ENCODE peak calls at places on chromosome 12, in four cellular contexts. One of them, this sample, is unnamed.

GRCh38 chr12:83826112-83826511 is 1086.5 kb downstream of the SLC6A15 start:
- DNase-seq in CD8-positive, alpha-beta memory T cell: no peak
- DNase-seq in left ventricle myocardium inferior: no peak
- DNase-seq in CD8-positive, alpha-beta T cell: no peak
- DNase-seq in this sample: peak

GRCh38 chr12:47207005-47207717 is 127.4 kb upstream of the AMIGO2 start:
- DNase-seq in CD8-positive, alpha-beta memory T cell: peak
- DNase-seq in left ventricle myocardium inferior: no peak
- DNase-seq in CD8-positive, alpha-beta T cell: peak
- DNase-seq in this sample: no peak

GRCh38 chr12:27772328-27773049 is 7.5 kb upstream of the KLHL42 start:
- DNase-seq in CD8-positive, alpha-beta memory T cell: no peak
- DNase-seq in left ventricle myocardium inferior: no peak
- DNase-seq in CD8-positive, alpha-beta T cell: no peak
- DNase-seq in this sample: no peak

GRCh38 chr12:2168808-2169207 is 116.0 kb downstream of the CACNA1C start:
- DNase-seq in CD8-positive, alpha-beta memory T cell: no peak
- DNase-seq in left ventricle myocardium inferior: no peak
- DNase-seq in CD8-positive, alpha-beta T cell: no peak
- DNase-seq in this sample: no peak

GRCh38 chr12:20127401-20127800 is 240.9 kb upstream of the PDE3A start:
- DNase-seq in CD8-positive, alpha-beta memory T cell: no peak
- DNase-seq in left ventricle myocardium inferior: no peak
- DNase-seq in CD8-positive, alpha-beta T cell: no peak
- DNase-seq in this sample: no peak

GRCh38 chr12:77153706-77154105 is 88.3 kb upstream of the E2F7 start:
- DNase-seq in CD8-positive, alpha-beta memory T cell: no peak
- DNase-seq in left ventricle myocardium inferior: no peak
- DNase-seq in CD8-positive, alpha-beta T cell: no peak
- DNase-seq in this sample: no peak

GRCh38 chr12:75977952-75978671 is 53.5 kb downstream of the PHLDA1 start:
- DNase-seq in CD8-positive, alpha-beta memory T cell: peak
- DNase-seq in left ventricle myocardium inferior: no peak
- DNase-seq in CD8-positive, alpha-beta T cell: peak
- DNase-seq in this sample: no peak

GRCh38 chr12:53949631-53950440 is 4.9 kb upstream of the HOXC12 start:
- DNase-seq in CD8-positive, alpha-beta memory T cell: no peak
- DNase-seq in left ventricle myocardium inferior: no peak
- DNase-seq in CD8-positive, alpha-beta T cell: no peak
- DNase-seq in this sample: no peak

GRCh38 chr12:49366652-49367380 is 446 bp upstream of the SPATS2 start:
- DNase-seq in CD8-positive, alpha-beta memory T cell: peak
- DNase-seq in left ventricle myocardium inferior: peak
- DNase-seq in CD8-positive, alpha-beta T cell: peak
- DNase-seq in this sample: peak

GRCh38 chr12:44627767-44628166 is 248.3 kb downstream of the NELL2 start:
- DNase-seq in CD8-positive, alpha-beta memory T cell: no peak
- DNase-seq in left ventricle myocardium inferior: no peak
- DNase-seq in CD8-positive, alpha-beta T cell: no peak
- DNase-seq in this sample: no peak

GRCh38 chr12:106769078-106769477 is 5.4 kb upstream of the RIC8B start:
- DNase-seq in CD8-positive, alpha-beta memory T cell: no peak
- DNase-seq in left ventricle myocardium inferior: no peak
- DNase-seq in CD8-positive, alpha-beta T cell: no peak
- DNase-seq in this sample: no peak

GRCh38 chr12:59660148-59660547 is 64.3 kb downstream of the SLC16A7 start:
- DNase-seq in CD8-positive, alpha-beta memory T cell: no peak
- DNase-seq in left ventricle myocardium inferior: no peak
- DNase-seq in CD8-positive, alpha-beta T cell: no peak
- DNase-seq in this sample: no peak

GRCh38 chr12:75489613-75490210 is 9.2 kb downstream of the GLIPR1 start:
- DNase-seq in CD8-positive, alpha-beta memory T cell: no peak
- DNase-seq in left ventricle myocardium inferior: no peak
- DNase-seq in CD8-positive, alpha-beta T cell: no peak
- DNase-seq in this sample: no peak

GRCh38 chr12:14577344-14577743 is 9.7 kb upstream of the PLBD1 start:
- DNase-seq in CD8-positive, alpha-beta memory T cell: peak
- DNase-seq in left ventricle myocardium inferior: no peak
- DNase-seq in CD8-positive, alpha-beta T cell: no peak
- DNase-seq in this sample: no peak

GRCh38 chr12:28110329-28110728 is 79.9 kb upstream of the CCDC91 start:
- DNase-seq in CD8-positive, alpha-beta memory T cell: no peak
- DNase-seq in left ventricle myocardium inferior: no peak
- DNase-seq in CD8-positive, alpha-beta T cell: no peak
- DNase-seq in this sample: no peak

GRCh38 chr12:29702972-29703371 is 80.8 kb downstream of the TMTC1 start:
- DNase-seq in CD8-positive, alpha-beta memory T cell: no peak
- DNase-seq in left ventricle myocardium inferior: no peak
- DNase-seq in CD8-positive, alpha-beta T cell: no peak
- DNase-seq in this sample: no peak

GRCh38 chr12:109741970-109742372 is 28.3 kb downstream of the FAM222A start:
- DNase-seq in CD8-positive, alpha-beta memory T cell: no peak
- DNase-seq in left ventricle myocardium inferior: no peak
- DNase-seq in CD8-positive, alpha-beta T cell: peak
- DNase-seq in this sample: peak

GRCh38 chr12:111643428-111643826 is 42.3 kb downstream of the BRAP start:
- DNase-seq in CD8-positive, alpha-beta memory T cell: no peak
- DNase-seq in left ventricle myocardium inferior: no peak
- DNase-seq in CD8-positive, alpha-beta T cell: no peak
- DNase-seq in this sample: no peak

GRCh38 chr12:12720637-12721250 is 3.6 kb downstream of the CDKN1B start:
- DNase-seq in CD8-positive, alpha-beta memory T cell: no peak
- DNase-seq in left ventricle myocardium inferior: no peak
- DNase-seq in CD8-positive, alpha-beta T cell: peak
- DNase-seq in this sample: no peak

GRCh38 chr12:123602651-123603195 is 824 bp downstream of the DDX55 start:
- DNase-seq in CD8-positive, alpha-beta memory T cell: no peak
- DNase-seq in left ventricle myocardium inferior: no peak
- DNase-seq in CD8-positive, alpha-beta T cell: no peak
- DNase-seq in this sample: no peak

GRCh38 chr12:113347-113746 is 46.8 kb downstream of the IQSEC3 start:
- DNase-seq in CD8-positive, alpha-beta memory T cell: no peak
- DNase-seq in left ventricle myocardium inferior: no peak
- DNase-seq in CD8-positive, alpha-beta T cell: no peak
- DNase-seq in this sample: no peak

GRCh38 chr12:105601158-105601557 is 270.7 kb downstream of the C12orf75 start:
- DNase-seq in CD8-positive, alpha-beta memory T cell: no peak
- DNase-seq in left ventricle myocardium inferior: no peak
- DNase-seq in CD8-positive, alpha-beta T cell: no peak
- DNase-seq in this sample: no peak

GRCh38 chr12:2856051-2856450 is 788 bp downstream of the TEX52 start:
- DNase-seq in CD8-positive, alpha-beta memory T cell: no peak
- DNase-seq in left ventricle myocardium inferior: no peak
- DNase-seq in CD8-positive, alpha-beta T cell: no peak
- DNase-seq in this sample: no peak

GRCh38 chr12:123388948-123389559 is 5.1 kb downstream of the KMT5A start:
- DNase-seq in CD8-positive, alpha-beta memory T cell: no peak
- DNase-seq in left ventricle myocardium inferior: no peak
- DNase-seq in CD8-positive, alpha-beta T cell: no peak
- DNase-seq in this sample: no peak

GRCh38 chr12:56234746-56235436 is 5.0 kb downstream of the SLC39A5 start:
- DNase-seq in CD8-positive, alpha-beta memory T cell: no peak
- DNase-seq in left ventricle myocardium inferior: no peak
- DNase-seq in CD8-positive, alpha-beta T cell: no peak
- DNase-seq in this sample: no peak

GRCh38 chr12:51534216-51534615 is 56.8 kb upstream of the SCN8A start:
- DNase-seq in CD8-positive, alpha-beta memory T cell: no peak
- DNase-seq in left ventricle myocardium inferior: no peak
- DNase-seq in CD8-positive, alpha-beta T cell: no peak
- DNase-seq in this sample: no peak

GRCh38 chr12:63151898-63152700 is 1.1 kb upstream of the AVPR1A start:
- DNase-seq in CD8-positive, alpha-beta memory T cell: no peak
- DNase-seq in left ventricle myocardium inferior: peak
- DNase-seq in CD8-positive, alpha-beta T cell: no peak
- DNase-seq in this sample: peak

GRCh38 chr12:63151061-63151897 is at the start of gene AVPR1A:
- DNase-seq in CD8-positive, alpha-beta memory T cell: no peak
- DNase-seq in left ventricle myocardium inferior: peak
- DNase-seq in CD8-positive, alpha-beta T cell: no peak
- DNase-seq in this sample: peak

GRCh38 chr12:63149884-63150254 is 1.1 kb downstream of the AVPR1A start:
- DNase-seq in CD8-positive, alpha-beta memory T cell: no peak
- DNase-seq in left ventricle myocardium inferior: no peak
- DNase-seq in CD8-positive, alpha-beta T cell: no peak
- DNase-seq in this sample: no peak

GRCh38 chr12:63154560-63154959 is 3.6 kb upstream of the AVPR1A start:
- DNase-seq in CD8-positive, alpha-beta memory T cell: no peak
- DNase-seq in left ventricle myocardium inferior: no peak
- DNase-seq in CD8-positive, alpha-beta T cell: no peak
- DNase-seq in this sample: no peak

DNA sequence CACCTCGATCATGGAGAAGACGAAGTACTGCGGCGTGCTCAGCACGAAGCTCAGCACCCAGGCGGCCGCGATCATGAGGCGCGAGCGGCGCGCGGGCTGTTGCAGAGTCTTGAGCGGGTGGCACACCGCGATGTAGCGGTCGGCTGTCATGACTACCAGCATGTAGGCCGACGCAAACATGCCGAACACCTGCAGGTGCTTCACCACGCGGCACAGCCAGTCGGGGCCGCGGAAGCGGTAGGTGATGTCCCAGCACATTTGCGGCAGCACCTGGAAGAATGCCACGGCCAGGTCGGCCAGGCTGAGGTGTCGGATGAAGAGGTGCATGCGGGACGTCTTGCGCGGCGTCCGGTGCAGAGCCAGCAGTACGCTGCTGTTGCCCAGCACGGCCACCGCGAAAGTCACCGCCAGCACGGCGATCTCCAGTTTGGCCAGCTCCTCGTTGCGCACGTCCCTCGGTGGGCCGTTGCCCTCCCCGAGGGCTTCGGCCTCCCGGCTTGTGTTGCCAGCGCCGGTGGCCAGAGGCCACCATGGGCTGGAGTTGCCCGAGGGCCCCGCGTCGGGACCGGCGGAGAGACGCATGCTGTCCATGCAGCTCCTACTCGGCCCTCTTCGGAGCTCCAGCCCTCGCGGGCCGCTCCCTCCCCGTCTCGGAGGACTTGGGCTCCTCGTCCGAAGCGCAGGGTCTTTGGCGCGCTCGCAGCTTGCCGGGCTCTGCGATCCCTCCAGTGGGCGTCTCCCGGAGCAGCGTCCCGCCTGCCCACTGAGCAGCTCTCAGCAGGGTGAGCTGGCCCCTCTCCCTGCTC is 543 bp downstream of the AVPR1A start:
- DNase-seq in CD8-positive, alpha-beta memory T cell: no peak
- DNase-seq in left ventricle myocardium inferior: peak
- DNase-seq in CD8-positive, alpha-beta T cell: no peak
- DNase-seq in this sample: peak
- H3K4me3 ChIP-seq in CD8-positive, alpha-beta memory T cell: no peak
- H3K4me3 ChIP-seq in left ventricle myocardium inferior: peak
- H3K4me3 ChIP-seq in CD8-positive, alpha-beta T cell: no peak
- H3K4me3 ChIP-seq in this sample: peak

GRCh38 chr12:113512568-113512967 is 40.9 kb upstream of the LHX5 start:
- DNase-seq in CD8-positive, alpha-beta memory T cell: no peak
- DNase-seq in left ventricle myocardium inferior: no peak
- DNase-seq in CD8-positive, alpha-beta T cell: no peak
- DNase-seq in this sample: no peak

GRCh38 chr12:113519464-113520191 is 48.0 kb upstream of the LHX5 start:
- DNase-seq in CD8-positive, alpha-beta memory T cell: no peak
- DNase-seq in left ventricle myocardium inferior: no peak
- DNase-seq in CD8-positive, alpha-beta T cell: no peak
- DNase-seq in this sample: no peak

GRCh38 chr12:113515082-113515856 is 43.6 kb upstream of the LHX5 start:
- DNase-seq in CD8-positive, alpha-beta memory T cell: no peak
- DNase-seq in left ventricle myocardium inferior: no peak
- DNase-seq in CD8-positive, alpha-beta T cell: no peak
- DNase-seq in this sample: no peak

DNA sequence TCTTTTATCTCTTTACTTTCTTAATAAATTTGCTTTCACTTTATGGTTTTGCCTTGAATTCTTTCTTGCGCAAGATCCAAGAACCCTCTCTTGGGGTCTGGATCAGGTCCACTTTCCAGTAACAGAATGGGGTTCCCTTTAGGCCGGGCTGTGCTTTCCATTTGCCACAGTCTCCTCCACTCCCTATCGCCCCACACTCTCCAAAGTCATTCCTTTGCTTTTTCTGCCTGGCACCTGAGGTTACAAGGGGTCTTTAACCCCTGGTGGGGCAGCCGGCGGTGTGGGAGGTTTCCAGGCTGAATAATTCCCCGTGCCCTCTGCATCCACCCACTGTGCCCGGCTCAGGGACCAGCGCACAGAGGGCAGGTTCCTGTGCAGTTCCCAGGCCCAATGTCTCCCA is 42.9 kb upstream of the LHX5 start:
- DNase-seq in CD8-positive, alpha-beta memory T cell: no peak
- DNase-seq in left ventricle myocardium inferior: no peak
- DNase-seq in CD8-positive, alpha-beta T cell: no peak
- DNase-seq in this sample: no peak
- H3K4me3 ChIP-seq in CD8-positive, alpha-beta memory T cell: no peak
- H3K4me3 ChIP-seq in left ventricle myocardium inferior: no peak
- H3K4me3 ChIP-seq in CD8-positive, alpha-beta T cell: no peak
- H3K4me3 ChIP-seq in this sample: no peak

DNA sequence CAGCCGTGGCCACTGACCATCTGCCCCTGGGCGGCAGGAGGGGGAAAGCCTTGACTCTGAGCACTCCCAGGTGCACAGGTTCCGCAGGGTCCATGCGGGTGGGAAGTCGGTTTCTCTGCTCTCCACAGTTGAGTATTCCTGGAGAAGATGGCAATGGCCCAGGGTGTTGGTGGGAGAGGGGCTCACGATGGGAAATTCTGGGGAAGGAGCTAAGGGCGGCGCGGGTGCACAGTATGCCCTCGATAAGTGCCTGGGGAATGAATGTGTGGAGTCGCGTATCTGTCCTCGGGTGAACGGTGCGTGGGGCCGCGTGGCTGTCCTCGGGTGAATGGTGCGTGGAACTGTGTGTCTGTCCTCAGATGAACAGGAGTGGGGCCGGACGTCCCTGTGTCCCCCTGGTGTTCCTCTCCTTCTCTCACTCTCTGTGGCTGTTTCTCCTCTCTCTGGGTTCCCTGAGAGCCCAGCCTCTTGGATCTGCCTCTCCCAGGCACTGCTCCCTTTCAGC is 38.0 kb downstream of the NOC4L start:
- DNase-seq in CD8-positive, alpha-beta memory T cell: no peak
- DNase-seq in left ventricle myocardium inferior: no peak
- DNase-seq in CD8-positive, alpha-beta T cell: no peak
- DNase-seq in this sample: no peak
- H3K4me3 ChIP-seq in CD8-positive, alpha-beta memory T cell: no peak
- H3K4me3 ChIP-seq in left ventricle myocardium inferior: no peak
- H3K4me3 ChIP-seq in CD8-positive, alpha-beta T cell: no peak
- H3K4me3 ChIP-seq in this sample: no peak

GRCh38 chr12:124609041-124609984 is 41.9 kb upstream of the NCOR2 start:
- DNase-seq in CD8-positive, alpha-beta memory T cell: peak
- DNase-seq in left ventricle myocardium inferior: peak
- DNase-seq in CD8-positive, alpha-beta T cell: peak
- DNase-seq in this sample: peak
- H3K4me3 ChIP-seq in CD8-positive, alpha-beta memory T cell: peak
- H3K4me3 ChIP-seq in left ventricle myocardium inferior: no peak
- H3K4me3 ChIP-seq in CD8-positive, alpha-beta T cell: peak
- H3K4me3 ChIP-seq in this sample: peak

GRCh38 chr12:93376436-93377251 is 1.1 kb upstream of the NUDT4 start:
- DNase-seq in CD8-positive, alpha-beta memory T cell: no peak
- DNase-seq in left ventricle myocardium inferior: peak
- DNase-seq in CD8-positive, alpha-beta T cell: no peak
- DNase-seq in this sample: no peak
- H3K4me3 ChIP-seq in CD8-positive, alpha-beta memory T cell: peak
- H3K4me3 ChIP-seq in left ventricle myocardium inferior: peak
- H3K4me3 ChIP-seq in CD8-positive, alpha-beta T cell: no peak
- H3K4me3 ChIP-seq in this sample: peak

This sample was measured in pancreas.